ENCODE peak calls at places on chromosomes 4 and X, in six cellular contexts. One of them, this sample, is unnamed.
A peak's percentile ranks its signal among the peaks of the same experiment; 100 is the strongest.

GRCh38 chrX:68396953-68397352 is 36.3 kb downstream of the OPHN1 start:
- DNase-seq in activated B cell treated with CpG ODN at 0.5 μM for 24 hours: no peak
- DNase-seq in mucosa of descending colon: no peak
- DNase-seq in WTC11: no peak
- DNase-seq in left ventricle myocardium inferior: peak; percentile 17
- DNase-seq in fibroblast of mammary gland: no peak
- DNase-seq in this sample: peak; percentile 3

GRCh38 chr4:44660396-44660795 is 9.0 kb upstream of the YIPF7 start:
- DNase-seq in activated B cell treated with CpG ODN at 0.5 μM for 24 hours: no peak
- DNase-seq in mucosa of descending colon: no peak
- DNase-seq in WTC11: no peak
- DNase-seq in left ventricle myocardium inferior: no peak
- DNase-seq in fibroblast of mammary gland: peak; percentile 2
- DNase-seq in this sample: no peak

GRCh38 chr4:78809928-78810835 is 34.0 kb downstream of the BMP2K start:
- DNase-seq in activated B cell treated with CpG ODN at 0.5 μM for 24 hours: no peak
- DNase-seq in mucosa of descending colon: no peak
- DNase-seq in WTC11: no peak
- DNase-seq in left ventricle myocardium inferior: no peak
- DNase-seq in fibroblast of mammary gland: peak; percentile 9
- DNase-seq in this sample: no peak

GRCh38 chr4:40749717-40750460 is at the start of gene NSUN7:
- DNase-seq in activated B cell treated with CpG ODN at 0.5 μM for 24 hours: peak; percentile 49
- DNase-seq in mucosa of descending colon: peak; percentile 93
- DNase-seq in WTC11: peak; percentile 95
- DNase-seq in left ventricle myocardium inferior: peak; percentile 36
- DNase-seq in fibroblast of mammary gland: no peak
- DNase-seq in this sample: peak; percentile 46

GRCh38 chrX:20383487-20383886 is 116.8 kb upstream of the RPS6KA3 start:
- DNase-seq in activated B cell treated with CpG ODN at 0.5 μM for 24 hours: no peak
- DNase-seq in mucosa of descending colon: no peak
- DNase-seq in WTC11: no peak
- DNase-seq in left ventricle myocardium inferior: no peak
- DNase-seq in fibroblast of mammary gland: no peak
- DNase-seq in this sample: no peak

GRCh38 chr4:176883108-176883550 is 90.4 kb upstream of the VEGFC start:
- DNase-seq in activated B cell treated with CpG ODN at 0.5 μM for 24 hours: no peak
- DNase-seq in mucosa of descending colon: no peak
- DNase-seq in WTC11: no peak
- DNase-seq in left ventricle myocardium inferior: no peak
- DNase-seq in fibroblast of mammary gland: no peak
- DNase-seq in this sample: peak; percentile 55

GRCh38 chrX:32045149-32045548 is 973.3 kb upstream of the FTHL17 start:
- DNase-seq in activated B cell treated with CpG ODN at 0.5 μM for 24 hours: no peak
- DNase-seq in mucosa of descending colon: no peak
- DNase-seq in WTC11: no peak
- DNase-seq in left ventricle myocardium inferior: no peak
- DNase-seq in fibroblast of mammary gland: no peak
- DNase-seq in this sample: no peak

GRCh38 chrX:134375691-134376090 is 84.3 kb upstream of the HPRT1 start:
- DNase-seq in activated B cell treated with CpG ODN at 0.5 μM for 24 hours: no peak
- DNase-seq in mucosa of descending colon: no peak
- DNase-seq in WTC11: no peak
- DNase-seq in left ventricle myocardium inferior: no peak
- DNase-seq in fibroblast of mammary gland: no peak
- DNase-seq in this sample: no peak

GRCh38 chr4:52932586-52933482 is 70.7 kb downstream of the RASL11B start:
- DNase-seq in activated B cell treated with CpG ODN at 0.5 μM for 24 hours: no peak
- DNase-seq in mucosa of descending colon: no peak
- DNase-seq in WTC11: no peak
- DNase-seq in left ventricle myocardium inferior: no peak
- DNase-seq in fibroblast of mammary gland: peak; percentile 68
- DNase-seq in this sample: peak; percentile 39

GRCh38 chrX:72475338-72475737 is 97.3 kb downstream of the HDAC8 start:
- DNase-seq in activated B cell treated with CpG ODN at 0.5 μM for 24 hours: no peak
- DNase-seq in mucosa of descending colon: no peak
- DNase-seq in WTC11: no peak
- DNase-seq in left ventricle myocardium inferior: no peak
- DNase-seq in fibroblast of mammary gland: no peak
- DNase-seq in this sample: no peak

GRCh38 chr4:3384771-3385701 is 56.7 kb upstream of the HGFAC start:
- DNase-seq in activated B cell treated with CpG ODN at 0.5 μM for 24 hours: no peak
- DNase-seq in mucosa of descending colon: no peak
- DNase-seq in WTC11: no peak
- DNase-seq in left ventricle myocardium inferior: peak; percentile 57
- DNase-seq in fibroblast of mammary gland: no peak
- DNase-seq in this sample: no peak

DNA sequence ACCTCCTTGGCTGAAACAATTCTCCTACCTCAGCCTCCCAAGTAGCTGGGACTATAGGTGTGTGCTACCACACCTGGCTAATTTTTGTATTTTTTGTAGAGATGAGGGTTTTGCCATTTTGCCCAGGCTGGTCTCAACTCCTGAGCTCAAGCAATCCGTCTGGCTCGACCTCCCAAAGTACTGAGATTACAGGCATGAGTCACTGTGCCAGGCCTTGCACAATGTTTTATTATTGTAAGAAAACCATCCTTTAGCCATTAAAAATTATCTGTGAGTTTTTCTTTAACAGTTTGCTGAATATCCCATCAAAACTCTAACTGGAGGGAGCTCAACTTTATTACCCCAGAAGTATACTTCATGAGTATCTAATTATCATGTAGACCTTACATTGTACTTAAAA is 900.3 kb downstream of the PCDH7 start:
- DNase-seq in activated B cell treated with CpG ODN at 0.5 μM for 24 hours: no peak
- DNase-seq in mucosa of descending colon: no peak
- DNase-seq in WTC11: no peak
- DNase-seq in left ventricle myocardium inferior: no peak
- DNase-seq in fibroblast of mammary gland: peak; percentile 30
- DNase-seq in this sample: peak; percentile 19
- TF ChIP-seq CTCF in activated B cell treated with CpG ODN at 0.5 μM for 24 hours: no peak
- TF ChIP-seq CTCF in mucosa of descending colon: no peak
- TF ChIP-seq CTCF in WTC11: no peak
- TF ChIP-seq CTCF in left ventricle myocardium inferior: no peak
- TF ChIP-seq CTCF in fibroblast of mammary gland: no peak
- TF ChIP-seq CTCF in this sample: no peak

GRCh38 chrX:53071604-53072417 is 10.4 kb upstream of the TSPYL2 start:
- DNase-seq in activated B cell treated with CpG ODN at 0.5 μM for 24 hours: peak; percentile 32
- DNase-seq in mucosa of descending colon: peak; percentile 54
- DNase-seq in WTC11: peak; percentile 55
- DNase-seq in left ventricle myocardium inferior: peak; percentile 51
- DNase-seq in fibroblast of mammary gland: peak; percentile 70
- DNase-seq in this sample: peak; percentile 30
- TF ChIP-seq CTCF in activated B cell treated with CpG ODN at 0.5 μM for 24 hours: no peak
- TF ChIP-seq CTCF in mucosa of descending colon: no peak
- TF ChIP-seq CTCF in WTC11: peak; percentile 25
- TF ChIP-seq CTCF in left ventricle myocardium inferior: peak; percentile 71
- TF ChIP-seq CTCF in fibroblast of mammary gland: peak; percentile 72
- TF ChIP-seq CTCF in this sample: peak; percentile 48

GRCh38 chr4:117447925-117448324 is 362.5 kb upstream of the TRAM1L1 start:
- DNase-seq in activated B cell treated with CpG ODN at 0.5 μM for 24 hours: no peak
- DNase-seq in mucosa of descending colon: peak; percentile 31
- DNase-seq in WTC11: peak; percentile 59
- DNase-seq in left ventricle myocardium inferior: no peak
- DNase-seq in fibroblast of mammary gland: no peak
- DNase-seq in this sample: no peak
- TF ChIP-seq CTCF in activated B cell treated with CpG ODN at 0.5 μM for 24 hours: no peak
- TF ChIP-seq CTCF in mucosa of descending colon: no peak
- TF ChIP-seq CTCF in WTC11: peak; percentile 33
- TF ChIP-seq CTCF in left ventricle myocardium inferior: no peak
- TF ChIP-seq CTCF in fibroblast of mammary gland: no peak
- TF ChIP-seq CTCF in this sample: no peak

DNA sequence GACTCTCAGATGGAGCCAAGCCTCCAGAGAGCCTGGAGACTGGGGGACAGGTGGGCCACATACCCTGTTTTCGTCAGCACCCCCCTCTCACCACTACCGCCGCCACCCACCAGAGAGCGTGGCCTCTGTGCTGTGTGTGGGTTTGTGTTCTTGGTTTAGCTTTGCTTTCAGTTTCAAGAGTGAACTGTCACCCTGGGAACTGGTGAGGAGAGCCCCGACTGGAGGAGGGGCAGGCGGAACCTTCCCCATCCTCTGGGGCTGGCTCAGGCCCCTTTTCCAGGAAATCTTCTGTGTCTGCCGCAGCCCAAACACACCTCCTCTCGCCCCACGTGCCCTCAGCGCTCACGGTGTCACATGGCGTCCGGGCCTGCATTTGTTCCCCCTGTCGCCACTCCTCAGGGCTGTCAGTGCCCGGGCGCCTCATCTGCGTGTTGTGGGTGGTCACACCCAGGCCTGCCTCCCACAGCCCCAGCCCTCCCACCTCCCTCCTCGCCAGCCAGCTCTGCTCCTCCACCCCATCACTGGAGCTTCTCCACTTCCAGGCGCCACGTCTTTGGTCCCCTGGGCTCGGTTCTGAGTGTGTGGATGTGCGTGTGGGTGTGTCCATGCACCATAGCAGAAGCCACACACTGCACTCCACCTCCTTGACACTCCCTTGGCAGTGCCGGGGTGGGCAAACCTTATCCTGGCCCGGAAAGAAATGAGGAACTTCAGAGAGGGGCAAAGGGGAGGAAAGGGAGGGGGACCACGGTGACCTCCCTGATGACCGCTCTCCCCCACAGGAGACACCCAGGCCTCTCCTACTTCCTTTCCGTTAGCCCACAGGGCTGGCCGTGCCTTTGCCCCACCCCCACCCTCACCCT is 27.8 kb downstream of the ELF4 start:
- DNase-seq in activated B cell treated with CpG ODN at 0.5 μM for 24 hours: peak; percentile 31
- DNase-seq in mucosa of descending colon: peak; percentile 40
- DNase-seq in WTC11: no peak
- DNase-seq in left ventricle myocardium inferior: peak; percentile 29
- DNase-seq in fibroblast of mammary gland: no peak
- DNase-seq in this sample: no peak
- TF ChIP-seq CTCF in activated B cell treated with CpG ODN at 0.5 μM for 24 hours: no peak
- TF ChIP-seq CTCF in mucosa of descending colon: no peak
- TF ChIP-seq CTCF in WTC11: no peak
- TF ChIP-seq CTCF in left ventricle myocardium inferior: peak; percentile 29
- TF ChIP-seq CTCF in fibroblast of mammary gland: peak; percentile 6
- TF ChIP-seq CTCF in this sample: no peak

GRCh38 chrX:23079347-23079746 is 79.6 kb downstream of the DDX53 start:
- DNase-seq in activated B cell treated with CpG ODN at 0.5 μM for 24 hours: no peak
- DNase-seq in mucosa of descending colon: no peak
- DNase-seq in WTC11: no peak
- DNase-seq in left ventricle myocardium inferior: no peak
- DNase-seq in fibroblast of mammary gland: no peak
- DNase-seq in this sample: no peak
- TF ChIP-seq CTCF in activated B cell treated with CpG ODN at 0.5 μM for 24 hours: no peak
- TF ChIP-seq CTCF in mucosa of descending colon: no peak
- TF ChIP-seq CTCF in WTC11: no peak
- TF ChIP-seq CTCF in left ventricle myocardium inferior: peak; percentile 19
- TF ChIP-seq CTCF in fibroblast of mammary gland: no peak
- TF ChIP-seq CTCF in this sample: no peak

GRCh38 chr4:4864443-4864939 is 5.0 kb downstream of the MSX1 start:
- DNase-seq in activated B cell treated with CpG ODN at 0.5 μM for 24 hours: no peak
- DNase-seq in mucosa of descending colon: no peak
- DNase-seq in WTC11: no peak
- DNase-seq in left ventricle myocardium inferior: no peak
- DNase-seq in fibroblast of mammary gland: no peak
- DNase-seq in this sample: no peak
- TF ChIP-seq CTCF in activated B cell treated with CpG ODN at 0.5 μM for 24 hours: no peak
- TF ChIP-seq CTCF in mucosa of descending colon: no peak
- TF ChIP-seq CTCF in WTC11: no peak
- TF ChIP-seq CTCF in left ventricle myocardium inferior: no peak
- TF ChIP-seq CTCF in fibroblast of mammary gland: no peak
- TF ChIP-seq CTCF in this sample: no peak

GRCh38 chr4:145818001-145818400 is 120.6 kb downstream of the ZNF827 start:
- DNase-seq in activated B cell treated with CpG ODN at 0.5 μM for 24 hours: no peak
- DNase-seq in mucosa of descending colon: no peak
- DNase-seq in WTC11: no peak
- DNase-seq in left ventricle myocardium inferior: no peak
- DNase-seq in fibroblast of mammary gland: no peak
- DNase-seq in this sample: no peak

GRCh38 chr4:145820407-145820806 is 118.2 kb downstream of the ZNF827 start:
- DNase-seq in activated B cell treated with CpG ODN at 0.5 μM for 24 hours: no peak
- DNase-seq in mucosa of descending colon: no peak
- DNase-seq in WTC11: no peak
- DNase-seq in left ventricle myocardium inferior: no peak
- DNase-seq in fibroblast of mammary gland: no peak
- DNase-seq in this sample: no peak

GRCh38 chr4:145816091-145816490 is 122.5 kb downstream of the ZNF827 start:
- DNase-seq in activated B cell treated with CpG ODN at 0.5 μM for 24 hours: no peak
- DNase-seq in mucosa of descending colon: no peak
- DNase-seq in WTC11: no peak
- DNase-seq in left ventricle myocardium inferior: no peak
- DNase-seq in fibroblast of mammary gland: no peak
- DNase-seq in this sample: no peak

GRCh38 chr4:145821771-145822170 is 116.9 kb downstream of the ZNF827 start:
- DNase-seq in activated B cell treated with CpG ODN at 0.5 μM for 24 hours: no peak
- DNase-seq in mucosa of descending colon: no peak
- DNase-seq in WTC11: no peak
- DNase-seq in left ventricle myocardium inferior: no peak
- DNase-seq in fibroblast of mammary gland: no peak
- DNase-seq in this sample: no peak

DNA sequence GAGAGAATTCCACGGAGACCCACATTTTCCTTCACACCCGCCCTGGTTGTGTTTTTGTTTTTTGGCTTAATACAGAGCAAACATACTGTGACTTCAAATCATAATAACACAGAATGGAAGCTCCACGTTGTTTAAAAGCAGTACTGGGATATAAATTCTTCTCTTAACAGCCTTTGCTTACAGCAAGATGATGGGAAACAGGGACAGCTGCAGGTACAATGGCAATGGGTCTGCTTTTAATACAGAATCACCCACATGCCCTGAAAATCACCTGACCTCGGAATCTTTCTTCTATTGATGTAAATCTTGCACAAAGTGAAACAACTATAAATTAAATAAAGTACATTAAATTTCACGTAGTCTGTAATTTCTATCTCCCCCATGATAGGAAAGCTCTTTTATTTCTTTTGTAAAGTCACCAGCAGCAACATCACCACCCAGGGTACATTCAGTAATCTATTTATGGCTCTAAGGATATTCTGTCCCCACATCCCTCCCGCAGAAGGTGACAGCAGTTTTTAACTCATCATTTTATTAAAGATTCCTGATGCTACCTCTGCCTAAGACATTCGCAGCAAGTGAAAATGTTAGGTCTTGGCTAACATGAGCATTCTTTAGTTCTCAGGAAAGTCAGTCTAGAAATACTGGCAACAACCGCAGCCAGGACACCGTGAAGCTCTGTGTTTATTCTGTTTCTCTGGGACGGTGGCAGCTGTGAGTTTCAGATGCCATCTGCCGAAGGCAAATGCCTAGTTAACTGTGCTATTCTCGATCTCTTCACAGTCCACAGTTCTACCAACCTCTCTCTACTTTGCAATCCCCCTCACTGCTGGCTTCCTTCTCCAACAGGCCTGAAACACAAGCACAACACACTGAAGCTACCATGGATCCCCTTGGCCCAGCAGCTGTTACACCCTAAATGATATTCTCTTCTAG is 119.1 kb downstream of the ZNF827 start:
- DNase-seq in activated B cell treated with CpG ODN at 0.5 μM for 24 hours: no peak
- DNase-seq in mucosa of descending colon: no peak
- DNase-seq in WTC11: no peak
- DNase-seq in left ventricle myocardium inferior: no peak
- DNase-seq in fibroblast of mammary gland: no peak
- DNase-seq in this sample: no peak
- TF ChIP-seq CTCF in activated B cell treated with CpG ODN at 0.5 μM for 24 hours: no peak
- TF ChIP-seq CTCF in mucosa of descending colon: no peak
- TF ChIP-seq CTCF in WTC11: no peak
- TF ChIP-seq CTCF in left ventricle myocardium inferior: peak; percentile 21
- TF ChIP-seq CTCF in fibroblast of mammary gland: no peak
- TF ChIP-seq CTCF in this sample: no peak

GRCh38 chr4:129929052-129929451 is 833.1 kb downstream of the C4orf33 start:
- DNase-seq in activated B cell treated with CpG ODN at 0.5 μM for 24 hours: no peak
- DNase-seq in mucosa of descending colon: no peak
- DNase-seq in WTC11: peak; percentile 32
- DNase-seq in left ventricle myocardium inferior: no peak
- DNase-seq in fibroblast of mammary gland: peak; percentile 1
- DNase-seq in this sample: no peak
- TF ChIP-seq CTCF in activated B cell treated with CpG ODN at 0.5 μM for 24 hours: no peak
- TF ChIP-seq CTCF in mucosa of descending colon: no peak
- TF ChIP-seq CTCF in WTC11: peak; percentile 37
- TF ChIP-seq CTCF in left ventricle myocardium inferior: no peak
- TF ChIP-seq CTCF in fibroblast of mammary gland: peak; percentile 29
- TF ChIP-seq CTCF in this sample: peak; percentile 27